ENCODE peak calls at places on chromosome 4, in six cellular contexts. Z is body of pancreas, Y is GM12892, T is transverse colon, K is HCT116, S is NB4. P is an unnamed sample.

GRCh38 chr4:141473026-141473540 is 163.3 kb upstream of the IL15 start:
- DNase-seq in S (no peak), K (no peak), Z (no peak), T (no peak), Y (no peak), P (no peak)

GRCh38 chr4:110953191-110953590 is 330.3 kb upstream of the PITX2 start:
- DNase-seq in Y (no peak), Z (no peak), S (no peak), T (no peak), K (no peak), P (no peak)

GRCh38 chr4:168589154-168589553 is 92.3 kb downstream of the PALLD start:
- DNase-seq in T (no peak), S (no peak), Y (no peak), K (peak; percentile 94), Z (no peak), P (no peak)

GRCh38 chr4:45662996-45663395 is 460.9 kb downstream of the GABRG1 start:
- DNase-seq in Y (no peak), S (no peak), T (peak; percentile 69), K (no peak), Z (peak; percentile 50), P (no peak)

GRCh38 chr4:5890063-5890727 is 2.7 kb downstream of the CRMP1 start:
- DNase-seq in T (no peak), K (no peak), Z (peak; percentile 27), S (no peak), Y (no peak), P (no peak)

GRCh38 chr4:64516176-64516575 is 106.9 kb upstream of the TECRL start:
- DNase-seq in Y (no peak), K (no peak), Z (no peak), S (no peak), T (no peak), P (no peak)

GRCh38 chr4:21134994-21135393 is 434.7 kb downstream of the PACRGL start:
- DNase-seq in K (no peak), Z (no peak), T (no peak), Y (no peak), S (peak; percentile 33), P (no peak)

GRCh38 chr4:166128452-166128851 is 255.4 kb downstream of the TLL1 start:
- DNase-seq in Z (no peak), T (no peak), S (no peak), Y (no peak), K (no peak), P (no peak)

GRCh38 chr4:154088741-154089140 is 299.9 kb upstream of the SFRP2 start:
- DNase-seq in Y (no peak), Z (no peak), K (no peak), T (no peak), S (no peak), P (no peak)

GRCh38 chr4:179893967-179894590 is 2349.1 kb upstream of the TENM3 start:
- DNase-seq in T (no peak), Z (no peak), K (no peak), S (no peak), Y (no peak), P (no peak)

GRCh38 chr4:95095352-95095974 is 337.7 kb downstream of the BMPR1B start:
- DNase-seq in Z (no peak), T (no peak), Y (no peak), S (peak; percentile 6), K (peak; percentile 7), P (no peak)

GRCh38 chr4:73731968-73732610 is 8.3 kb upstream of the CXCL8 start:
- DNase-seq in T (no peak), K (no peak), Z (no peak), Y (no peak), S (peak; percentile 89), P (no peak)

GRCh38 chr4:184932343-184932742 is 85.9 kb upstream of the HELT start:
- DNase-seq in K (no peak), T (no peak), S (no peak), Y (no peak), Z (no peak), P (no peak)

GRCh38 chr4:141660880-141661279 is 24.5 kb downstream of the IL15 start:
- DNase-seq in T (no peak), S (no peak), K (no peak), Y (no peak), Z (no peak), P (no peak)

GRCh38 chr4:52588771-52589591 is 70.1 kb downstream of the USP46 start:
- DNase-seq in T (no peak), S (peak; percentile 36), K (no peak), Z (no peak), Y (no peak), P (no peak)

GRCh38 chr4:151355155-151355554 is 29.8 kb upstream of the SH3D19 start:
- DNase-seq in Y (no peak), T (no peak), K (no peak), Z (no peak), S (no peak), P (no peak)

GRCh38 chr4:140151700-140152014 is 2.3 kb downstream of the MAML3 start:
- DNase-seq in T (peak; percentile 84), K (peak; percentile 75), S (peak; percentile 90), Y (no peak), Z (peak; percentile 84), P (no peak)

GRCh38 chr4:161132715-161133425 is 1030.9 kb downstream of the FSTL5 start:
- DNase-seq in S (no peak), T (no peak), K (no peak), Z (no peak), Y (no peak), P (no peak)

GRCh38 chr4:81470456-81471327 is 1.0 kb downstream of the RASGEF1B start:
- DNase-seq in Z (peak; percentile 42), S (peak; percentile 7), Y (no peak), T (peak; percentile 64), K (no peak), P (peak; percentile 87)

GRCh38 chr4:187504974-187505797 is 490.4 kb upstream of the ZFP42 start:
- DNase-seq in S (no peak), K (no peak), Y (no peak), Z (no peak), T (no peak), P (no peak)

GRCh38 chr4:99389606-99390005 is 37.1 kb upstream of the ADH1C start:
- DNase-seq in T (no peak), Y (no peak), Z (no peak), K (no peak), S (no peak), P (no peak)

GRCh38 chr4:137651128-137651527 is 118.8 kb upstream of the PCDH18 start:
- DNase-seq in Y (no peak), T (no peak), S (no peak), Z (no peak), K (no peak), P (no peak)

GRCh38 chr4:145694929-145695328 is 15.0 kb downstream of the C4orf51 start:
- DNase-seq in T (no peak), Z (no peak), S (no peak), K (no peak), Y (no peak), P (no peak)

GRCh38 chr4:87949961-87950360 is 25.6 kb upstream of the SPP1 start:
- DNase-seq in Y (no peak), T (no peak), K (no peak), S (no peak), Z (peak; percentile 44), P (no peak)

DNA sequence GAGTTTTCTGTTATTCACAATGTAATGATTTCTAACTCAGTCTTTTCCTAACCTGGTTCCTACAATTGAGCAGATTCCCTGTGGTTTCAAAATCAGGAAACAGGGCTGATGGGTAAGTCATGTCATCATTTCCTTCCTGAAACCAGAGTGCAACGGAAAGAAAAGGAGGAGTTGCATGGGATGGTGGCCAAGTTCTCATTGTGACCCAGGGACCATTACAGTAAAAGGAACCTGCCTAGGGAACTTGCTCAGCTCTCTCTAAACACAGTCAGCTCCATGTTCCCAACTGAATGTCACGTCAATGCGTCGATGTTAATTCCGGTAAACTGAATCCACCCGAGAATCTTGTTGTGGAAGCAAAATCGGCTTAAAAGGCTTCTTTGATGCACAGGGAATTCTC is 51.2 kb downstream of the LGI2 start:
- DNase-seq in S (peak; percentile 79), T (peak; percentile 20), Y (no peak), K (no peak), Z (peak; percentile 26), P (no peak)
- TF ChIP-seq POLR2A in S (no peak), T (no peak), Y (no peak), K (no peak), Z (peak; percentile 34), P (peak; percentile 61)

DNA sequence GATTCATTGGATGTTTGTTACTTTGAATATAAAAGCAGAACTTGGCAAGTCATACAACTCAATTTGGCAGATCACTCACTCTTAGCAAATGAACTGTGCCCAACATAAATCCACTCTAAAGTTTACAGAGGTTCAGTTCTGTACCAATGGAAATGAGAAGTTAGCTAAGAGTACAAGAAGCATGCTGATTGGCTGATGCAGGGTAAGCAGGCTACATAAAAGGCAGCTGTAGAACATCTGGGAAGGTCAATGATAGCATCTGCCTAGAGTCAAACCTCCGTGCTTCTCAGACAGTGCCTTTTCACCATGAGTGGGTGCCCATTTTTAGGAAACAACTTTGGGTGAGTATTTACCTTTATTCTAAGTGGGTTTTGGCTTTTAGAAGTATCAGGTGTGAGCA is at the start of gene TDO2:
- DNase-seq in S (no peak), Z (no peak), K (no peak), T (no peak), Y (no peak), P (no peak)
- TF ChIP-seq POLR2A in S (no peak), Z (no peak), K (no peak), T (no peak), Y (no peak), P (no peak)

DNA sequence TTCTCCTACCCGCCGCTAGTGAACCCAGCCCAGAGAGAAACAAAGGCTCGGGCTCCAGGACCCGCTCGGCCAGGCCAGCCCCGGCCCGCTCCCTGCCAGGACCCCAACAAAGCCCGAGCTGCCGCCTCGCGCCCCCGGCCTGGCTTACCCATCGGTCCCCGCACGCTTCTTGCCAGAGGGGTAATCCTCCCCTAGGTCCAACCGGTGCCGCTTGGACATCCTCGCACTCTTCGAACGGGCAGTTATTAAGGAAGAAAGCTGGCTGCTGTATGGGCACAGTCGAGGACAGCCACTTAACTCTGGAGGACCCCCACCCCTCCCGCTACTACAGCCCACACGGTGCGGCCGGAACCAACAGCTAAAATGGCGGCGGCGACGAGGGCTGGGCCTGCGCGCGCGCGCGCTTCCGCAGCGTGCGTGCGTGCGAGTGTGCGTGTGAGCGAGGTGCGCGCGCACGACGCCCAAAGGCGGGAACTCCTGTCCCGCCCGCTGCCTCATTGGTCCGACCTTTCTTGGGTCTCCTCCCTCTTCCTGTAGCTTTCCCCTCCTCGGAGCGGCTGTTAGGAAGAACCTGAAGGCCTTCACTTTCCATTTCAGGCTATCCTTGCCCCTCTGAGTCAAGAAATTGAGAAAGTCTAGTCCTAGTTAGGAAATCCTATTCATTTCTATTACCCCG is at the start of gene DHX15:
- DNase-seq in S (peak; percentile 99), K (peak; percentile 95), Y (peak; percentile 76), Z (peak; percentile 98), T (peak; percentile 97), P (peak; percentile 98)
- TF ChIP-seq POLR2A in S (peak; percentile 95), K (peak; percentile 83), Y (peak; percentile 84), Z (peak; percentile 80), T (peak; percentile 73), P (no peak)

DNA sequence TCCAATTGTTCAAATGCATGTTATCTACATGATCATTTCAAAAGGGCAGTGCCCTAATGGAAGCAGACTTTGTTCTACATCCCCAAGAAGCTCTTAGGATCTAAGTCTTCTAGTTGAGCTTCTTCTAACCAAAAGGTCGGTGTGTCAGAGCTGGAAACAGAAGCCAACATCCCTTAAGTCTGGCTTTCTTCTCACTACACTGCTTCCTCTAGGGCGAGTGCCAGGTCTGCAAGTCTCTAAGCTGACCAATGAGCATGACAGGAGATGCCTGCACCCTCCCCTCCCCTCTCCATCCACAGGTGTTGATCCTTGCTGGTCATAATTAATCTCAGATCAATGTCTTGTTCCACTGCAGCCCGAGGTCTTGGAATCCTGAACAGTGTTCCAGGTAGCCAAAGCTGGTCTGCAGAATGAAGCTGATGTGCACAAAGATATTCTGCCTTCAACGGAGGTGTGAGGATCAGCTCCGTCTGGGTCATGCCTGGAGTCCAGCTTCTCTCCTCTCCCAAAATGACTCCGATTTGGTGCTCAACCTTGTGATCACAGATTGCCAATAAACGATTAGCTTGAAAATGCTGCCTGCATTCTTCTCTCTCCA is 44.1 kb downstream of the WDR1 start:
- DNase-seq in Z (peak; percentile 7), Y (no peak), K (no peak), S (no peak), T (no peak), P (no peak)
- TF ChIP-seq POLR2A in Z (no peak), Y (peak; percentile 61), K (no peak), S (no peak), T (no peak), P (no peak)

P was measured in spleen.